ENCODE peak calls at places on chromosomes 1 and 21, in seven cellular contexts. One of them, this sample, is unnamed.

GRCh38 chr1:88016947-88017346 is 667.1 kb upstream of the PKN2 start:
- DNase-seq in heart right ventricle: no peak
- DNase-seq in heart left ventricle: no peak
- DNase-seq in transverse colon: peak; percentile 30
- DNase-seq in uterus: no peak
- DNase-seq in astrocyte: no peak
- DNase-seq in right lobe of liver: no peak
- DNase-seq in this sample: no peak

GRCh38 chr1:7948950-7949349 is 8.3 kb upstream of the TNFRSF9 start:
- DNase-seq in heart right ventricle: no peak
- DNase-seq in heart left ventricle: no peak
- DNase-seq in transverse colon: no peak
- DNase-seq in uterus: no peak
- DNase-seq in astrocyte: peak; percentile 95
- DNase-seq in right lobe of liver: no peak
- DNase-seq in this sample: no peak

GRCh38 chr1:164064501-164064900 is 494.5 kb upstream of the PBX1 start:
- DNase-seq in heart right ventricle: no peak
- DNase-seq in heart left ventricle: no peak
- DNase-seq in transverse colon: no peak
- DNase-seq in uterus: no peak
- DNase-seq in astrocyte: no peak
- DNase-seq in right lobe of liver: no peak
- DNase-seq in this sample: no peak

GRCh38 chr1:181033799-181034391 is at the start of gene MR1:
- DNase-seq in heart right ventricle: no peak
- DNase-seq in heart left ventricle: no peak
- DNase-seq in transverse colon: no peak
- DNase-seq in uterus: peak; percentile 48
- DNase-seq in astrocyte: peak; percentile 70
- DNase-seq in right lobe of liver: no peak
- DNase-seq in this sample: peak; percentile 18

GRCh38 chr1:67261646-67262045 is 46.0 kb upstream of the IL12RB2 start:
- DNase-seq in heart right ventricle: no peak
- DNase-seq in heart left ventricle: no peak
- DNase-seq in transverse colon: peak; percentile 10
- DNase-seq in uterus: no peak
- DNase-seq in astrocyte: no peak
- DNase-seq in right lobe of liver: no peak
- DNase-seq in this sample: no peak

GRCh38 chr1:28364888-28365287 is 4.7 kb upstream of the PHACTR4 start:
- DNase-seq in heart right ventricle: no peak
- DNase-seq in heart left ventricle: no peak
- DNase-seq in transverse colon: no peak
- DNase-seq in uterus: no peak
- DNase-seq in astrocyte: no peak
- DNase-seq in right lobe of liver: no peak
- DNase-seq in this sample: no peak

GRCh38 chr1:166975361-166976129 is at the start of gene ILDR2:
- DNase-seq in heart right ventricle: peak; percentile 55
- DNase-seq in heart left ventricle: peak; percentile 60
- DNase-seq in transverse colon: peak; percentile 50
- DNase-seq in uterus: peak; percentile 33
- DNase-seq in astrocyte: peak; percentile 23
- DNase-seq in right lobe of liver: peak; percentile 81
- DNase-seq in this sample: peak; percentile 83

GRCh38 chr21:30189763-30190162 is 23.2 kb upstream of the CLDN17 start:
- DNase-seq in heart right ventricle: no peak
- DNase-seq in heart left ventricle: no peak
- DNase-seq in transverse colon: no peak
- DNase-seq in uterus: no peak
- DNase-seq in astrocyte: no peak
- DNase-seq in right lobe of liver: no peak
- DNase-seq in this sample: no peak

GRCh38 chr1:22626219-22626902 is 10.1 kb upstream of the C1QA start:
- DNase-seq in heart right ventricle: no peak
- DNase-seq in heart left ventricle: no peak
- DNase-seq in transverse colon: no peak
- DNase-seq in uterus: no peak
- DNase-seq in astrocyte: no peak
- DNase-seq in right lobe of liver: no peak
- DNase-seq in this sample: no peak

GRCh38 chr1:58754683-58755467 is 29.0 kb downstream of the JUN start:
- DNase-seq in heart right ventricle: no peak
- DNase-seq in heart left ventricle: peak; percentile 59
- DNase-seq in transverse colon: no peak
- DNase-seq in uterus: no peak
- DNase-seq in astrocyte: no peak
- DNase-seq in right lobe of liver: no peak
- DNase-seq in this sample: no peak

GRCh38 chr1:160397651-160398050 is 2.7 kb upstream of the VANGL2 start:
- DNase-seq in heart right ventricle: no peak
- DNase-seq in heart left ventricle: no peak
- DNase-seq in transverse colon: no peak
- DNase-seq in uterus: no peak
- DNase-seq in astrocyte: no peak
- DNase-seq in right lobe of liver: no peak
- DNase-seq in this sample: no peak

GRCh38 chr1:35925741-35926140 is 5.2 kb upstream of the AGO3 start:
- DNase-seq in heart right ventricle: peak; percentile 30
- DNase-seq in heart left ventricle: peak; percentile 74
- DNase-seq in transverse colon: no peak
- DNase-seq in uterus: no peak
- DNase-seq in astrocyte: peak; percentile 73
- DNase-seq in right lobe of liver: no peak
- DNase-seq in this sample: no peak

GRCh38 chr21:36663033-36663855 is 35.7 kb upstream of the SIM2 start:
- DNase-seq in heart right ventricle: no peak
- DNase-seq in heart left ventricle: no peak
- DNase-seq in transverse colon: no peak
- DNase-seq in uterus: no peak
- DNase-seq in astrocyte: no peak
- DNase-seq in right lobe of liver: no peak
- DNase-seq in this sample: no peak

GRCh38 chr1:231918239-231919015 is 291.8 kb downstream of the DISC1 start:
- DNase-seq in heart right ventricle: no peak
- DNase-seq in heart left ventricle: no peak
- DNase-seq in transverse colon: peak; percentile 16
- DNase-seq in uterus: no peak
- DNase-seq in astrocyte: peak; percentile 85
- DNase-seq in right lobe of liver: no peak
- DNase-seq in this sample: no peak

GRCh38 chr1:231921951-231922350 is 295.4 kb downstream of the DISC1 start:
- DNase-seq in heart right ventricle: no peak
- DNase-seq in heart left ventricle: no peak
- DNase-seq in transverse colon: no peak
- DNase-seq in uterus: no peak
- DNase-seq in astrocyte: peak; percentile 44
- DNase-seq in right lobe of liver: no peak
- DNase-seq in this sample: no peak

GRCh38 chr1:231919900-231920299 is 293.3 kb downstream of the DISC1 start:
- DNase-seq in heart right ventricle: no peak
- DNase-seq in heart left ventricle: no peak
- DNase-seq in transverse colon: no peak
- DNase-seq in uterus: no peak
- DNase-seq in astrocyte: no peak
- DNase-seq in right lobe of liver: no peak
- DNase-seq in this sample: no peak

GRCh38 chr1:231923461-231924132 is 297.0 kb downstream of the DISC1 start:
- DNase-seq in heart right ventricle: no peak
- DNase-seq in heart left ventricle: no peak
- DNase-seq in transverse colon: no peak
- DNase-seq in uterus: no peak
- DNase-seq in astrocyte: peak; percentile 84
- DNase-seq in right lobe of liver: no peak
- DNase-seq in this sample: no peak

GRCh38 chr1:231919269-231919886 is 292.8 kb downstream of the DISC1 start:
- DNase-seq in heart right ventricle: no peak
- DNase-seq in heart left ventricle: no peak
- DNase-seq in transverse colon: no peak
- DNase-seq in uterus: no peak
- DNase-seq in astrocyte: no peak
- DNase-seq in right lobe of liver: no peak
- DNase-seq in this sample: no peak
- H3K4me3 ChIP-seq in heart right ventricle: no peak overlapping the region
- H3K4me3 ChIP-seq in heart left ventricle: peak overlapping the region; percentile 33
- H3K4me3 ChIP-seq in transverse colon: no peak overlapping the region
- H3K4me3 ChIP-seq in uterus: no peak overlapping the region
- H3K4me3 ChIP-seq in astrocyte: no peak overlapping the region
- H3K4me3 ChIP-seq in right lobe of liver: no peak overlapping the region
- H3K4me3 ChIP-seq in this sample: no peak overlapping the region

GRCh38 chr21:34130598-34130985 is 57.2 kb downstream of the MRPS6 start:
- DNase-seq in heart right ventricle: no peak
- DNase-seq in heart left ventricle: no peak
- DNase-seq in transverse colon: no peak
- DNase-seq in uterus: no peak
- DNase-seq in astrocyte: no peak
- DNase-seq in right lobe of liver: no peak
- DNase-seq in this sample: no peak
- H3K4me1 ChIP-seq in heart right ventricle: peaks cover 62% of the 10 kb centered on the region
- H3K4me1 ChIP-seq in heart left ventricle: peaks cover 50% of the 10 kb centered on the region
- H3K4me1 ChIP-seq in transverse colon: peaks cover 66% of the 10 kb centered on the region
- H3K4me1 ChIP-seq in uterus: peaks cover 33% of the 10 kb centered on the region
- H3K4me1 ChIP-seq in astrocyte: peaks cover 31% of the 10 kb centered on the region
- H3K4me1 ChIP-seq in right lobe of liver: no peaks in the 10 kb centered on the region
- H3K4me1 ChIP-seq in this sample: peaks cover 11% of the 10 kb centered on the region

GRCh38 chr1:27306071-27306470 is 15.9 kb upstream of the TMEM222 start:
- DNase-seq in heart right ventricle: no peak
- DNase-seq in heart left ventricle: no peak
- DNase-seq in transverse colon: no peak
- DNase-seq in uterus: no peak
- DNase-seq in astrocyte: no peak
- DNase-seq in right lobe of liver: no peak
- DNase-seq in this sample: no peak

GRCh38 chr1:27303509-27303908 is 18.5 kb upstream of the TMEM222 start:
- DNase-seq in heart right ventricle: no peak
- DNase-seq in heart left ventricle: no peak
- DNase-seq in transverse colon: no peak
- DNase-seq in uterus: no peak
- DNase-seq in astrocyte: no peak
- DNase-seq in right lobe of liver: no peak
- DNase-seq in this sample: no peak

GRCh38 chr1:27306892-27307850 is 14.8 kb upstream of the TMEM222 start:
- DNase-seq in heart right ventricle: no peak
- DNase-seq in heart left ventricle: no peak
- DNase-seq in transverse colon: no peak
- DNase-seq in uterus: no peak
- DNase-seq in astrocyte: no peak
- DNase-seq in right lobe of liver: no peak
- DNase-seq in this sample: no peak

GRCh38 chr1:27302612-27303011 is 19.4 kb upstream of the TMEM222 start:
- DNase-seq in heart right ventricle: no peak
- DNase-seq in heart left ventricle: no peak
- DNase-seq in transverse colon: no peak
- DNase-seq in uterus: no peak
- DNase-seq in astrocyte: no peak
- DNase-seq in right lobe of liver: no peak
- DNase-seq in this sample: no peak

DNA sequence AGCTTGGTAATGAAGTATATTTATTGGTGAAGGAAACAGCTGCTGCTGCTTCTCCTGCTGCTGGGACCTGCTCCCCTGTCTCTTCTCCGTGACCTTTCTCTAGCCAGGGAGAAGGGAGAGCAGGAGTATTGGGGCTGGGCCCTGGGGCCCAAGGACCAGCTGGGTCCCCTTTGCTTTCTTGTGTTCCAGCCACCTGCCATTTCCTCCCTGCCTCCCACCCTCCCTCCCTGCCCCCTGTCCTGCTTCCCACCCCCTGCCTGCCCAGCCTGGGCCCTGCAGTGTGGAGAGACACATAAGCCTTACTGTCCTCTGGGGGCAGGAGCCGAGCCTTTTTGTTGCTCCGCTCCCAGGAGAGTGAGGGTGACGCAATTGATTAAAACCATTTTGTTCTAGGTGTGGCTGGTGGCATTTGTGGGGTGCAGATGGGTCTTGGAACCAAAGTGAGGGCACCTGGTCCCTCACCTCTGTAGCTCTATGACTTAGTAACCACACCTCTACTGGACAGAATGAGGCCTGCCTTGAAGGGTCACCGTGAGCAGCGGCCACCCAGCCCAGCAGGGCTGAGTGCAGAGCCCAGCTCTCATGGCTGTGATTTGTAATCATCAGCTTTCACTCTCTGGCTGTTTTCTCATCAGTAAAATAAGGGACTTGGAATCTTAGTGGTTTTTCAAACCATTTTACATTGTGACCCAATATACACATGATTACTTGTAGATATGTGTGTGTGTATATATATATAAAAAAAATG is 13.9 kb upstream of the TMEM222 start:
- DNase-seq in heart right ventricle: no peak
- DNase-seq in heart left ventricle: no peak
- DNase-seq in transverse colon: no peak
- DNase-seq in uterus: no peak
- DNase-seq in astrocyte: no peak
- DNase-seq in right lobe of liver: no peak
- DNase-seq in this sample: no peak
- H3K4me3 ChIP-seq in heart right ventricle: no peak overlapping the region
- H3K4me3 ChIP-seq in heart left ventricle: no peak overlapping the region
- H3K4me3 ChIP-seq in transverse colon: no peak overlapping the region
- H3K4me3 ChIP-seq in uterus: no peak overlapping the region
- H3K4me3 ChIP-seq in astrocyte: no peak overlapping the region
- H3K4me3 ChIP-seq in right lobe of liver: no peak overlapping the region
- H3K4me3 ChIP-seq in this sample: no peak overlapping the region

GRCh38 chr1:223834660-223835263 is 11.0 kb downstream of the TP53BP2 start:
- DNase-seq in heart right ventricle: no peak
- DNase-seq in heart left ventricle: no peak
- DNase-seq in transverse colon: no peak
- DNase-seq in uterus: no peak
- DNase-seq in astrocyte: peak; percentile 61
- DNase-seq in right lobe of liver: no peak
- DNase-seq in this sample: no peak

GRCh38 chr1:223836586-223836985 is 9.2 kb downstream of the TP53BP2 start:
- DNase-seq in heart right ventricle: no peak
- DNase-seq in heart left ventricle: no peak
- DNase-seq in transverse colon: no peak
- DNase-seq in uterus: no peak
- DNase-seq in astrocyte: no peak
- DNase-seq in right lobe of liver: no peak
- DNase-seq in this sample: no peak

GRCh38 chr1:223833948-223834347 is 11.8 kb downstream of the TP53BP2 start:
- DNase-seq in heart right ventricle: no peak
- DNase-seq in heart left ventricle: no peak
- DNase-seq in transverse colon: no peak
- DNase-seq in uterus: no peak
- DNase-seq in astrocyte: no peak
- DNase-seq in right lobe of liver: no peak
- DNase-seq in this sample: no peak

GRCh38 chr1:223837206-223837605 is 8.5 kb downstream of the TP53BP2 start:
- DNase-seq in heart right ventricle: no peak
- DNase-seq in heart left ventricle: no peak
- DNase-seq in transverse colon: no peak
- DNase-seq in uterus: no peak
- DNase-seq in astrocyte: no peak
- DNase-seq in right lobe of liver: no peak
- DNase-seq in this sample: no peak

DNA sequence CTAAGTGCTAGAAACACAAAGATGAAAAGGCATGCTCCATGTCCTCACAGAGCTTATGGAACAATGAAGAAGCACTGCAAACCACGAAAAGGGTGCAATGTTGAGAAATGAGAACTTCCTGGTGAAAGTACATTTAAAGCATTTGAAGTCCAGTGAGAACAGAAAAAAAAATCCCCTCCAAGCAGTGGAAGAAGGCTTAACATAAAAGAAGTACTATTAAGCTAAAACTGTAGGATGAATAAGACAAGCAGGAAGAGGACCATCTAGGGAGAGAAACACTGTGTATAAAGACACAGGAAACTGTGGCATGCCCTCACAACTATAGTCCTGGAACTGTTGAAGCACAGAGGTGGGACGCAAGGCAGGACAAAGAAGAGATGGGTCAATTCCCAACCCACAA is 10.0 kb downstream of the TP53BP2 start:
- DNase-seq in heart right ventricle: no peak
- DNase-seq in heart left ventricle: no peak
- DNase-seq in transverse colon: no peak
- DNase-seq in uterus: no peak
- DNase-seq in astrocyte: no peak
- DNase-seq in right lobe of liver: no peak
- DNase-seq in this sample: no peak
- H3K4me1 ChIP-seq in heart right ventricle: peaks cover 69% of the 10 kb centered on the region
- H3K4me1 ChIP-seq in heart left ventricle: peaks cover 54% of the 10 kb centered on the region
- H3K4me1 ChIP-seq in transverse colon: peaks cover 63% of the 10 kb centered on the region
- H3K4me1 ChIP-seq in uterus: peaks cover 8% of the 10 kb centered on the region
- H3K4me1 ChIP-seq in astrocyte: peaks cover 23% of the 10 kb centered on the region
- H3K4me1 ChIP-seq in right lobe of liver: peaks cover 13% of the 10 kb centered on the region
- H3K4me1 ChIP-seq in this sample: peaks cover 58% of the 10 kb centered on the region

This sample was measured in pancreas.